ENCODE peak calls at places on chromosomes 13 and 19, in four cellular contexts. E is stimulated activated effector memory CD8-positive, alpha-beta T cell treated with anti-CD3 and anti-CD28 coated beads, Interleukin-12 subunit alpha, Interleukin-12 subunit beta, amount 100 ng/mL, for 72 hours; C is breast epithelium; F is AG08395. B is an unnamed sample.

GRCh38 chr13:110294146-110294545 is 12.8 kb downstream of the COL4A1 start:
- DNase-seq in E (no peak), C (no peak), F (peak; percentile 48), B (no peak)

GRCh38 chr19:29526730-29527499 is 1.1 kb downstream of the VSTM2B start:
- DNase-seq in E (peak; percentile 57), C (no peak), F (no peak), B (no peak)

GRCh38 chr19:41845001-41845050 is at the start of gene DMRTC2:
- DNase-seq in E (no peak), C (no peak), F (no peak), B (no peak)

GRCh38 chr13:107450426-107450825 is 764.9 kb downstream of the LIG4 start:
- DNase-seq in E (no peak), C (no peak), F (no peak), B (no peak)

GRCh38 chr13:53151692-53152421 is 123.2 kb downstream of the OLFM4 start:
- DNase-seq in E (peak; percentile 53), C (no peak), F (peak; percentile 10), B (no peak)

GRCh38 chr13:27659466-27659865 is 37.8 kb downstream of the POLR1D start:
- DNase-seq in E (no peak), C (no peak), F (no peak), B (no peak)

GRCh38 chr19:558770-559439 is 13.5 kb upstream of the BSG start:
- DNase-seq in E (no peak), C (peak; percentile 34), F (no peak), B (no peak)

GRCh38 chr19:23957660-23958281 is 43.1 kb downstream of the ZNF726 start:
- DNase-seq in E (no peak), C (no peak), F (peak; percentile 5), B (no peak)

GRCh38 chr13:76632388-76633044 is 253.7 kb downstream of the KCTD12 start:
- DNase-seq in E (no peak), C (no peak), F (no peak), B (no peak)

GRCh38 chr19:38975214-38975860 is at the start of gene FBXO17:
- DNase-seq in E (no peak), C (no peak), F (peak; percentile 72), B (no peak)

GRCh38 chr19:42301646-42302204 is at the start of gene PRR19:
- DNase-seq in E (no peak), C (no peak), F (no peak), B (no peak)

GRCh38 chr19:10516671-10517286 is 468 bp downstream of the S1PR5 start:
- DNase-seq in E (no peak), C (no peak), F (no peak), B (no peak)

GRCh38 chr19:10102787-10103236 is 334 bp upstream of the ANGPTL6 start:
- DNase-seq in E (no peak), C (no peak), F (no peak), B (no peak)

GRCh38 chr13:95858286-95859075 is 181.5 kb downstream of the DNAJC3 start:
- DNase-seq in E (no peak), C (no peak), F (no peak), B (no peak)

GRCh38 chr19:54136864-54137113 is 773 bp upstream of the CNOT3 start:
- DNase-seq in E (no peak), C (no peak), F (no peak), B (no peak)

GRCh38 chr19:41449079-41449864 is 6.3 kb downstream of the ERICH4 start:
- DNase-seq in E (peak; percentile 89), C (peak; percentile 70), F (peak; percentile 90), B (peak; percentile 54)

GRCh38 chr13:20624213-20624612 is 57.3 kb downstream of the IFT88 start:
- DNase-seq in E (no peak), C (no peak), F (no peak), B (no peak)